ENCODE peak calls at places on chromosomes 11 and 22, in ten cellular contexts. One of them, this sample, is unnamed.

GRCh38 chr11:102882389-102883024 is 7.7 kb upstream of the MMP12 start:
- DNase-seq in ureter: no peak
- DNase-seq in NCI-H1436: no peak
- DNase-seq in germinal center: no peak
- DNase-seq in osteocyte: no peak
- DNase-seq in naive thymus-derived CD8-positive, alpha-beta T cell: no peak
- DNase-seq in NCI-H2081: no peak
- DNase-seq in AML-193: no peak
- DNase-seq in stimulated activated CD4-positive, alpha-beta T cell treated with anti-CD3 and anti-CD28 coated beads, Interleukin-4, amount 100 ng/mL, for 24 hours: no peak
- DNase-seq in DMS153: no peak
- DNase-seq in this sample: peak

GRCh38 chr11:83628622-83629347 is 342.6 kb upstream of the CCDC90B start:
- DNase-seq in ureter: no peak
- DNase-seq in NCI-H1436: peak
- DNase-seq in germinal center: no peak
- DNase-seq in osteocyte: no peak
- DNase-seq in naive thymus-derived CD8-positive, alpha-beta T cell: no peak
- DNase-seq in NCI-H2081: no peak
- DNase-seq in AML-193: no peak
- DNase-seq in stimulated activated CD4-positive, alpha-beta T cell treated with anti-CD3 and anti-CD28 coated beads, Interleukin-4, amount 100 ng/mL, for 24 hours: no peak
- DNase-seq in DMS153: peak
- DNase-seq in this sample: no peak

GRCh38 chr11:93904711-93905110 is 54.3 kb upstream of the VSTM5 start:
- DNase-seq in ureter: no peak
- DNase-seq in NCI-H1436: no peak
- DNase-seq in germinal center: no peak
- DNase-seq in osteocyte: no peak
- DNase-seq in naive thymus-derived CD8-positive, alpha-beta T cell: no peak
- DNase-seq in NCI-H2081: no peak
- DNase-seq in AML-193: no peak
- DNase-seq in stimulated activated CD4-positive, alpha-beta T cell treated with anti-CD3 and anti-CD28 coated beads, Interleukin-4, amount 100 ng/mL, for 24 hours: no peak
- DNase-seq in DMS153: no peak
- DNase-seq in this sample: no peak

GRCh38 chr11:90639687-90640086 is 416.8 kb upstream of the CHORDC1 start:
- DNase-seq in ureter: no peak
- DNase-seq in NCI-H1436: no peak
- DNase-seq in germinal center: no peak
- DNase-seq in osteocyte: no peak
- DNase-seq in naive thymus-derived CD8-positive, alpha-beta T cell: no peak
- DNase-seq in NCI-H2081: no peak
- DNase-seq in AML-193: no peak
- DNase-seq in stimulated activated CD4-positive, alpha-beta T cell treated with anti-CD3 and anti-CD28 coated beads, Interleukin-4, amount 100 ng/mL, for 24 hours: no peak
- DNase-seq in DMS153: no peak
- DNase-seq in this sample: no peak

GRCh38 chr11:103528046-103528445 is 418.8 kb downstream of the DYNC2H1 start:
- DNase-seq in ureter: no peak
- DNase-seq in NCI-H1436: no peak
- DNase-seq in germinal center: no peak
- DNase-seq in osteocyte: no peak
- DNase-seq in naive thymus-derived CD8-positive, alpha-beta T cell: no peak
- DNase-seq in NCI-H2081: no peak
- DNase-seq in AML-193: no peak
- DNase-seq in stimulated activated CD4-positive, alpha-beta T cell treated with anti-CD3 and anti-CD28 coated beads, Interleukin-4, amount 100 ng/mL, for 24 hours: no peak
- DNase-seq in DMS153: no peak
- DNase-seq in this sample: no peak

GRCh38 chr11:126607374-126607773 is 251.9 kb downstream of the ST3GAL4 start:
- DNase-seq in ureter: peak
- DNase-seq in NCI-H1436: peak
- DNase-seq in germinal center: no peak
- DNase-seq in osteocyte: no peak
- DNase-seq in naive thymus-derived CD8-positive, alpha-beta T cell: no peak
- DNase-seq in NCI-H2081: peak
- DNase-seq in AML-193: no peak
- DNase-seq in stimulated activated CD4-positive, alpha-beta T cell treated with anti-CD3 and anti-CD28 coated beads, Interleukin-4, amount 100 ng/mL, for 24 hours: no peak
- DNase-seq in DMS153: peak
- DNase-seq in this sample: peak

GRCh38 chr11:133133053-133133452 is 399.2 kb downstream of the OPCML start:
- DNase-seq in ureter: no peak
- DNase-seq in NCI-H1436: no peak
- DNase-seq in germinal center: no peak
- DNase-seq in osteocyte: no peak
- DNase-seq in naive thymus-derived CD8-positive, alpha-beta T cell: no peak
- DNase-seq in NCI-H2081: no peak
- DNase-seq in AML-193: no peak
- DNase-seq in stimulated activated CD4-positive, alpha-beta T cell treated with anti-CD3 and anti-CD28 coated beads, Interleukin-4, amount 100 ng/mL, for 24 hours: no peak
- DNase-seq in DMS153: no peak
- DNase-seq in this sample: no peak

GRCh38 chr11:67240575-67241389 is 25.5 kb upstream of the GRK2 start:
- DNase-seq in ureter: peak
- DNase-seq in NCI-H1436: peak
- DNase-seq in germinal center: peak
- DNase-seq in osteocyte: no peak
- DNase-seq in naive thymus-derived CD8-positive, alpha-beta T cell: peak
- DNase-seq in NCI-H2081: peak
- DNase-seq in AML-193: peak
- DNase-seq in stimulated activated CD4-positive, alpha-beta T cell treated with anti-CD3 and anti-CD28 coated beads, Interleukin-4, amount 100 ng/mL, for 24 hours: peak
- DNase-seq in DMS153: no peak
- DNase-seq in this sample: peak

GRCh38 chr22:36101756-36102155 is 58.8 kb downstream of the APOL3 start:
- DNase-seq in ureter: no peak
- DNase-seq in NCI-H1436: no peak
- DNase-seq in germinal center: no peak
- DNase-seq in osteocyte: no peak
- DNase-seq in naive thymus-derived CD8-positive, alpha-beta T cell: no peak
- DNase-seq in NCI-H2081: no peak
- DNase-seq in AML-193: no peak
- DNase-seq in stimulated activated CD4-positive, alpha-beta T cell treated with anti-CD3 and anti-CD28 coated beads, Interleukin-4, amount 100 ng/mL, for 24 hours: no peak
- DNase-seq in DMS153: no peak
- DNase-seq in this sample: no peak

GRCh38 chr11:121933694-121934093 is 182.3 kb downstream of the BLID start:
- DNase-seq in ureter: no peak
- DNase-seq in NCI-H1436: no peak
- DNase-seq in germinal center: no peak
- DNase-seq in osteocyte: no peak
- DNase-seq in naive thymus-derived CD8-positive, alpha-beta T cell: no peak
- DNase-seq in NCI-H2081: no peak
- DNase-seq in AML-193: no peak
- DNase-seq in stimulated activated CD4-positive, alpha-beta T cell treated with anti-CD3 and anti-CD28 coated beads, Interleukin-4, amount 100 ng/mL, for 24 hours: no peak
- DNase-seq in DMS153: no peak
- DNase-seq in this sample: no peak

GRCh38 chr11:76803023-76803422 is 19.9 kb downstream of the TSKU start:
- DNase-seq in ureter: peak
- DNase-seq in NCI-H1436: no peak
- DNase-seq in germinal center: no peak
- DNase-seq in osteocyte: peak
- DNase-seq in naive thymus-derived CD8-positive, alpha-beta T cell: no peak
- DNase-seq in NCI-H2081: no peak
- DNase-seq in AML-193: no peak
- DNase-seq in stimulated activated CD4-positive, alpha-beta T cell treated with anti-CD3 and anti-CD28 coated beads, Interleukin-4, amount 100 ng/mL, for 24 hours: no peak
- DNase-seq in DMS153: no peak
- DNase-seq in this sample: no peak

GRCh38 chr11:128686045-128686741 is 7.7 kb upstream of the FLI1 start:
- DNase-seq in ureter: no peak
- DNase-seq in NCI-H1436: no peak
- DNase-seq in germinal center: peak
- DNase-seq in osteocyte: no peak
- DNase-seq in naive thymus-derived CD8-positive, alpha-beta T cell: no peak
- DNase-seq in NCI-H2081: no peak
- DNase-seq in AML-193: no peak
- DNase-seq in stimulated activated CD4-positive, alpha-beta T cell treated with anti-CD3 and anti-CD28 coated beads, Interleukin-4, amount 100 ng/mL, for 24 hours: no peak
- DNase-seq in DMS153: no peak
- DNase-seq in this sample: no peak

GRCh38 chr11:86288776-86289507 is 13.1 kb upstream of the HIKESHI start:
- DNase-seq in ureter: no peak
- DNase-seq in NCI-H1436: no peak
- DNase-seq in germinal center: peak
- DNase-seq in osteocyte: no peak
- DNase-seq in naive thymus-derived CD8-positive, alpha-beta T cell: no peak
- DNase-seq in NCI-H2081: no peak
- DNase-seq in AML-193: no peak
- DNase-seq in stimulated activated CD4-positive, alpha-beta T cell treated with anti-CD3 and anti-CD28 coated beads, Interleukin-4, amount 100 ng/mL, for 24 hours: peak
- DNase-seq in DMS153: no peak
- DNase-seq in this sample: peak

GRCh38 chr11:40280161-40281054 is 1179.0 kb downstream of the LRRC4C start:
- DNase-seq in ureter: no peak
- DNase-seq in NCI-H1436: no peak
- DNase-seq in germinal center: no peak
- DNase-seq in osteocyte: no peak
- DNase-seq in naive thymus-derived CD8-positive, alpha-beta T cell: no peak
- DNase-seq in NCI-H2081: no peak
- DNase-seq in AML-193: no peak
- DNase-seq in stimulated activated CD4-positive, alpha-beta T cell treated with anti-CD3 and anti-CD28 coated beads, Interleukin-4, amount 100 ng/mL, for 24 hours: no peak
- DNase-seq in DMS153: no peak
- DNase-seq in this sample: peak

GRCh38 chr22:18000441-18001039 is 23.8 kb downstream of the MICAL3 start:
- DNase-seq in ureter: no peak
- DNase-seq in NCI-H1436: no peak
- DNase-seq in germinal center: peak
- DNase-seq in osteocyte: no peak
- DNase-seq in naive thymus-derived CD8-positive, alpha-beta T cell: peak
- DNase-seq in NCI-H2081: no peak
- DNase-seq in AML-193: no peak
- DNase-seq in stimulated activated CD4-positive, alpha-beta T cell treated with anti-CD3 and anti-CD28 coated beads, Interleukin-4, amount 100 ng/mL, for 24 hours: peak
- DNase-seq in DMS153: no peak
- DNase-seq in this sample: peak

GRCh38 chr22:20552450-20552894 is 45.1 kb downstream of the MED15 start:
- DNase-seq in ureter: peak
- DNase-seq in NCI-H1436: no peak
- DNase-seq in germinal center: no peak
- DNase-seq in osteocyte: no peak
- DNase-seq in naive thymus-derived CD8-positive, alpha-beta T cell: no peak
- DNase-seq in NCI-H2081: no peak
- DNase-seq in AML-193: no peak
- DNase-seq in stimulated activated CD4-positive, alpha-beta T cell treated with anti-CD3 and anti-CD28 coated beads, Interleukin-4, amount 100 ng/mL, for 24 hours: no peak
- DNase-seq in DMS153: no peak
- DNase-seq in this sample: peak

GRCh38 chr11:130457909-130458729 is 9.7 kb downstream of the ADAMTS15 start:
- DNase-seq in ureter: no peak
- DNase-seq in NCI-H1436: no peak
- DNase-seq in germinal center: no peak
- DNase-seq in osteocyte: no peak
- DNase-seq in naive thymus-derived CD8-positive, alpha-beta T cell: no peak
- DNase-seq in NCI-H2081: no peak
- DNase-seq in AML-193: no peak
- DNase-seq in stimulated activated CD4-positive, alpha-beta T cell treated with anti-CD3 and anti-CD28 coated beads, Interleukin-4, amount 100 ng/mL, for 24 hours: no peak
- DNase-seq in DMS153: no peak
- DNase-seq in this sample: no peak